ENCODE peak calls at places on chromosome 21, in five cellular contexts. D is GF-D8; O is type B pancreatic cell; V is AG04450; R is stimulated activated CD4-positive, alpha-beta T cell treated with anti-CD3 and anti-CD28 coated beads, TNF-alpha, amount 100 ng/mL, for 4 hours. K is an unnamed sample.
A peak's percentile ranks its signal among the peaks of the same experiment; 100 is the strongest.

GRCh38 chr21:39182484-39183271 is 573 bp downstream of the PSMG1 start:
- DNase-seq in V (no peak), R (no peak), O (no peak), D (no peak), K (no peak)

GRCh38 chr21:45130324-45130774 is 56.0 kb downstream of the ADARB1 start:
- DNase-seq in R (no peak), V (no peak), O (no peak), D (peak; percentile 26), K (no peak)

GRCh38 chr21:45041351-45041805 is 33.0 kb upstream of the ADARB1 start:
- DNase-seq in V (no peak), O (no peak), R (no peak), D (peak; percentile 50), K (peak; percentile 96)

GRCh38 chr21:45253180-45253579 is 34.5 kb downstream of the POFUT2 start:
- DNase-seq in O (no peak), D (no peak), V (no peak), R (no peak), K (no peak)

GRCh38 chr21:17769049-17769845 is 49.9 kb downstream of the C21orf91 start:
- DNase-seq in V (no peak), D (no peak), O (no peak), R (no peak), K (no peak)

GRCh38 chr21:32515869-32516268 is 69.5 kb downstream of the TCP10L start:
- DNase-seq in R (no peak), D (no peak), O (no peak), V (no peak), K (no peak)

GRCh38 chr21:27480841-27481261 is 514.0 kb upstream of the ADAMTS5 start:
- DNase-seq in O (no peak), D (no peak), V (no peak), R (no peak), K (no peak)

GRCh38 chr21:43965911-43966585 is 46.1 kb upstream of the TRAPPC10 start:
- DNase-seq in D (no peak), O (no peak), V (no peak), R (no peak), K (no peak)

GRCh38 chr21:28387220-28387619 is 605.5 kb downstream of the LTN1 start:
- DNase-seq in R (no peak), V (no peak), O (no peak), D (no peak), K (no peak)

GRCh38 chr21:41375875-41376274 is 14.0 kb downstream of the MX2 start:
- DNase-seq in R (no peak), V (no peak), D (no peak), O (no peak), K (no peak)

GRCh38 chr21:45940091-45940490 is 41.5 kb upstream of the COL6A1 start:
- DNase-seq in O (no peak), V (no peak), D (no peak), R (no peak), K (no peak)

GRCh38 chr21:38942617-38943245 is 137.0 kb downstream of the ETS2 start:
- DNase-seq in D (no peak), R (no peak), O (no peak), V (no peak), K (no peak)

GRCh38 chr21:34280389-34280795 is 83.4 kb upstream of the KCNE2 start:
- DNase-seq in D (no peak), R (no peak), O (no peak), V (no peak), K (no peak)

GRCh38 chr21:46597896-46598343 is 7.0 kb downstream of the S100B start:
- DNase-seq in D (no peak), V (no peak), R (no peak), O (no peak), K (no peak)

GRCh38 chr21:38984568-38984967 is 178.8 kb downstream of the ETS2 start:
- DNase-seq in V (no peak), O (no peak), D (peak; percentile 85), R (no peak), K (peak; percentile 13)

GRCh38 chr21:45289655-45290515 is 2.2 kb upstream of the POFUT2 start:
- DNase-seq in V (no peak), D (no peak), R (no peak), O (no peak), K (no peak)

GRCh38 chr21:28257276-28257675 is 735.4 kb downstream of the LTN1 start:
- DNase-seq in O (no peak), R (no peak), D (no peak), V (no peak), K (no peak)

GRCh38 chr21:40173833-40174232 is 306.6 kb downstream of the PCP4 start:
- DNase-seq in D (no peak), R (no peak), V (no peak), O (no peak), K (no peak)

GRCh38 chr21:14995695-14996490 is 68.9 kb downstream of the NRIP1 start:
- DNase-seq in V (no peak), D (no peak), O (no peak), R (no peak), K (no peak)

GRCh38 chr21:45017376-45017960 is 56.9 kb upstream of the ADARB1 start:
- DNase-seq in R (no peak), O (no peak), V (no peak), D (no peak), K (no peak)

GRCh38 chr21:26117324-26117971 is 53.1 kb downstream of the APP start:
- DNase-seq in O (no peak), R (no peak), D (no peak), V (no peak), K (no peak)

GRCh38 chr21:34836103-34836932 is 167.5 kb downstream of the CLIC6 start:
- DNase-seq in R (no peak), O (no peak), D (no peak), V (peak; percentile 99), K (peak; percentile 94)

GRCh38 chr21:15514073-15514946 is 215.5 kb upstream of the USP25 start:
- DNase-seq in O (no peak), V (no peak), R (peak; percentile 14), D (no peak), K (no peak)

GRCh38 chr21:33655591-33656221 is 13.4 kb downstream of the ITSN1 start:
- DNase-seq in R (no peak), V (peak; percentile 88), O (no peak), D (no peak), K (no peak)

GRCh38 chr21:34509151-34509550 is 2.9 kb downstream of the KCNE1 start:
- DNase-seq in R (no peak), V (no peak), D (no peak), O (no peak), K (no peak)

GRCh38 chr21:25916226-25916625 is 181.5 kb downstream of the GABPA start:
- DNase-seq in V (no peak), D (no peak), O (no peak), R (no peak), K (no peak)

GRCh38 chr21:22885079-22885478 is 1886.9 kb downstream of the NCAM2 start:
- DNase-seq in V (no peak), O (no peak), D (no peak), R (no peak), K (no peak)

GRCh38 chr21:36658926-36659325 is 40.0 kb upstream of the SIM2 start:
- DNase-seq in D (no peak), R (no peak), O (no peak), V (no peak), K (no peak)

GRCh38 chr21:46100426-46100825 is 2.5 kb downstream of the COL6A2 start:
- DNase-seq in D (no peak), O (no peak), R (no peak), V (no peak), K (peak; percentile 15)

GRCh38 chr21:16181024-16181423 is 451.2 kb downstream of the USP25 start:
- DNase-seq in R (no peak), V (no peak), O (no peak), D (no peak), K (no peak)

GRCh38 chr21:45251635-45252447 is 35.9 kb downstream of the POFUT2 start:
- DNase-seq in V (no peak), D (no peak), O (no peak), R (no peak), K (no peak)

GRCh38 chr21:33490991-33491372 is 534 bp downstream of the DNAJC28 start:
- DNase-seq in R (no peak), O (no peak), D (no peak), V (no peak), K (no peak)

GRCh38 chr21:34107606-34108005 is 34.2 kb downstream of the MRPS6 start:
- DNase-seq in V (no peak), R (no peak), D (no peak), O (no peak), K (no peak)

GRCh38 chr21:29295066-29295650 is 3.6 kb upstream of the BACH1 start:
- DNase-seq in V (no peak), R (no peak), O (no peak), D (no peak), K (no peak)

GRCh38 chr21:41231060-41231459 is 63.1 kb downstream of the BACE2 start:
- DNase-seq in V (no peak), O (no peak), R (no peak), D (no peak), K (no peak)

GRCh38 chr21:37562920-37563640 is 196.5 kb downstream of the DYRK1A start:
- DNase-seq in R (no peak), O (no peak), D (no peak), V (no peak), K (no peak)

GRCh38 chr21:30880914-30881313 is 466 bp downstream of the KRTAP11-1 start:
- DNase-seq in D (no peak), V (no peak), O (no peak), R (no peak), K (no peak)

GRCh38 chr21:45562401-45562800 is 20.2 kb upstream of the SLC19A1 start:
- DNase-seq in O (no peak), R (no peak), V (no peak), D (no peak), K (peak; percentile 42)

GRCh38 chr21:44574457-44575306 is 1.2 kb downstream of the KRTAP10-4 start:
- DNase-seq in R (no peak), O (no peak), D (no peak), V (no peak), K (peak; percentile 74)

GRCh38 chr21:45050361-45050785 is 24.0 kb upstream of the ADARB1 start:
- DNase-seq in D (no peak), V (no peak), O (no peak), R (no peak), K (peak; percentile 92)